ENCODE peak calls at places on chromosomes 12 and 14, in ten cellular contexts. B is A549, F is HCT116, X is neural progenitor cell, T is tibial nerve, K is cardiac muscle cell, J is suprapubic skin, S is PC-9, P is left ventricle myocardium inferior, Q is colonic mucosa. G is an unnamed sample.

GRCh38 chr12:6535960-6536847 is 1.9 kb downstream of the GAPDH start:
- DNase-seq in Q (no peak), T (no peak), S (no peak), J (no peak), K (no peak), X (no peak), F (no peak), B (no peak), P (no peak), G (no peak)

GRCh38 chr12:7959278-7960063 is 23.5 kb upstream of the SLC2A3 start:
- DNase-seq in X (peak), S (peak), B (no peak), F (no peak), J (no peak), T (no peak), Q (peak), P (no peak), K (peak), G (no peak)

GRCh38 chr14:105840266-105841021 is 314.1 kb downstream of the TMEM121 start:
- DNase-seq in T (no peak), K (no peak), B (no peak), J (peak), X (no peak), S (no peak), P (no peak), F (no peak), Q (peak), G (no peak)

GRCh38 chr12:25583545-25583944 is 30.5 kb upstream of the LMNTD1 start:
- DNase-seq in S (peak), T (no peak), X (peak), B (no peak), P (no peak), F (peak), K (peak), Q (no peak), J (no peak), G (peak)

GRCh38 chr12:27015730-27016076 is 1.5 kb upstream of the TM7SF3 start:
- DNase-seq in B (peak), P (no peak), F (peak), K (peak), S (no peak), X (no peak), J (no peak), Q (no peak), T (no peak), G (no peak)

GRCh38 chr12:75905975-75906374 is 125.6 kb downstream of the PHLDA1 start:
- DNase-seq in J (no peak), T (no peak), B (no peak), K (no peak), F (no peak), S (no peak), X (no peak), Q (no peak), P (no peak), G (no peak)

GRCh38 chr14:68468437-68469207 is 324.2 kb downstream of the ZFP36L1 start:
- DNase-seq in F (no peak), B (no peak), S (peak), K (no peak), P (no peak), Q (no peak), J (no peak), T (no peak), X (no peak), G (no peak)

GRCh38 chr14:87992720-87993484 is at the start of gene GALC:
- DNase-seq in X (peak), S (peak), T (peak), F (no peak), J (peak), Q (peak), B (peak), P (peak), K (peak), G (peak)

GRCh38 chr12:76266797-76267196 is 81.4 kb downstream of the BBS10 start:
- DNase-seq in X (no peak), F (no peak), P (peak), S (no peak), Q (no peak), B (no peak), T (peak), K (no peak), J (no peak), G (no peak)

GRCh38 chr12:24069532-24070395 is 120.3 kb upstream of the SOX5 start:
- DNase-seq in S (no peak), J (no peak), X (peak), P (no peak), B (no peak), Q (peak), T (no peak), F (no peak), K (peak), G (peak)

GRCh38 chr12:15808250-15808971 is 19.2 kb upstream of the EPS8 start:
- DNase-seq in B (no peak), Q (no peak), P (no peak), K (no peak), S (no peak), J (no peak), X (no peak), T (no peak), F (no peak), G (no peak)

DNA sequence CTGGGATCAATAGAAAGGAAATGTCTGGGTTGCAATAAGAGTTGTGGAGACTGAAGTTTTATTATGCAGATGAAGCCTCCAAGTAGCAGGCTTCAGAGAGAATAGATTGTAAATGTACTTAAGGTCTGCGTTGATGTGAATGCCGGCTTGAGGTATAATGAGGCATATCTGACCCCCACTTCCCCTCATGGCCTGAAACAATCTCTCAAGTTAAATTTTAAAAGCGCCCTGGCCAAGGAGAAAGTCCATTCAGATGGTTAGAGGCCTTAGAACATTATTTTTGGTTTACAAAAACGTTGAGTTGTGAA is 28.3 kb upstream of the HIGD1C start:
- DNase-seq in T (no peak), S (no peak), X (no peak), F (no peak), P (no peak), K (no peak), Q (no peak), J (no peak), B (no peak), G (no peak)
- H3K27ac ChIP-seq in T (peak), S (no peak), X (no peak), F (peak), P (peak), K (peak), Q (peak), J (peak), B (no peak), G (peak)

GRCh38 chr12:20194171-20194570 is 174.2 kb upstream of the PDE3A start:
- DNase-seq in S (no peak), J (no peak), P (no peak), F (no peak), K (peak), B (no peak), Q (no peak), T (no peak), X (peak), G (peak)
- TF ChIP-seq CTCF in S (no peak), J (peak), P (peak), F (no peak), K (peak), B (peak), Q (no peak), T (no peak), X (peak), G (peak)

DNA sequence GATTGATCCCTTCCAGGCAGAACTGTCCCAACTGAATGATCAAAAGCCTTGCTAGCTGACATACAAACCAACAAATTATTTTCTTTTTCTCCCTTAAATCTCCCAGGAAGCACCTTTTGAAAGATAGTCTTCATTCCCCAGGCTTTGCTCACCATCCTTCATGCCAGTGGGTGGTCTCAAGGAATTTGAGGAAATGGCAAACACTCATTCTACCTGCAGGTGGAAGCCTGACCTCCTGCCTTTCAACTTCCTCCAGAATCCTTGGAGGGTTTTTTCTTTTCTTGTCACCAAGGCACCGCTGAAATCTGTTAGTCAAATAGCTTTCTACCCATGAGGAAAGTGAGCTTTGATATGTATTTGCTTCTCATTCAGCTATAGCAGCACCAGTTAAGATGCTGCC is 128.5 kb downstream of the WIF1 start:
- DNase-seq in F (no peak), T (no peak), X (peak), Q (no peak), K (no peak), B (no peak), J (no peak), S (no peak), P (no peak), G (no peak)
- H3K27ac ChIP-seq in F (no peak), T (no peak), X (peak), Q (no peak), K (no peak), B (no peak), J (no peak), S (no peak), P (no peak), G (no peak)

DNA sequence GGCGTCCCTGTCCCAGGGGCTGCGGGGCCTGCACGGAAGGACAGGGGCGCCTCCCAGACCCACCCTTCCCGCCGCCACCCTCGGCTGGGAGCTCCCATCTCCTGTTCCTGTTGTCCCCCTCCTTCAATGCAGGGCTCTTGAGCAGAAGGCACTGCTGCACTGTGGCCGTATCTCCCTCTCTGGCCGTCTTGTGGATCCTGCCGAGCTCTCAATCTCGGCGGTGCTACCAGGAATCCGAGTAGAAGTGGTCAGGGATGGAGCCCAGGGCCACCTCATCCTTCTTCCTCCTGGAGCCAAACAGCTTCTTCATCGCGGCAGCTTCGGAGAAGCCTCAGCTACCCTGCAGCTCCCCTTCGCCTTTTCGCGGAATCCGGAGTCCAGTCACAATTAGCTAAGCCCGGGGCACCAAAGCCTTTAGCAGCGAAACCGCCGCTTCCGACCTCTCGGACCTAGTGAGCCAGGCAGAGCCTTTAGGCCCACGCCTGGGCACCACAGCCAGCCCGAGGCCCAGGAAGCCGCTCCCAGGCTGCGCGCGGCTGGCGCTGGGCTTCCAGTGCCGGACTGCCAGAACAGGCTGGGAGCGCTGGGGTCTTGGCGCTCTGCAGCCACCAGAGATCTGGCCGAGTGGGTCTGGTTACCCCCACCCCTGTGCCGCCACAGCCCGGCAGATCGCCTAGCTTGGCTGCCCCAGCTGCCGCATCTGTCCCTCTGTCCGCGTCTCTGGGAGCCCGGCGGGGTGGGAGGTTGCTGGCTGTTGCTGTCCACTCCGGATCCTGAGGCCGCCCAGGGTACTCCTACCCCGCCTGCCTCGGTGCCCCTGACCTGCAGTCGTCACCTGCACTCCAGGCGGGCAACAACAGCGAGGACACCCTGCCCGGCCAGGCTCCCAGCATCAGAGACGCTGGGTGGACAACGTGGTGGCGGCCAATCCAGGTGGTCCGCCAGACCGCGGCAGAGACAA is 69.1 kb downstream of the ASCL4 start:
- DNase-seq in T (no peak), F (no peak), S (no peak), B (no peak), K (peak), X (peak), Q (no peak), P (no peak), J (no peak), G (peak)
- TF ChIP-seq CTCF in T (no peak), F (no peak), S (no peak), B (no peak), K (no peak), X (no peak), Q (no peak), P (no peak), J (no peak), G (no peak)

GRCh38 chr14:38873923-38874612 is 229.0 kb downstream of the SEC23A start:
- DNase-seq in Q (no peak), P (no peak), K (no peak), X (no peak), F (no peak), B (no peak), T (no peak), S (no peak), J (no peak), G (no peak)

GRCh38 chr14:38880643-38881567 is 222.1 kb downstream of the SEC23A start:
- DNase-seq in Q (no peak), P (no peak), J (no peak), X (no peak), S (no peak), T (no peak), B (no peak), K (peak), F (no peak), G (no peak)

GRCh38 chr14:38882533-38882932 is 220.5 kb downstream of the SEC23A start:
- DNase-seq in S (no peak), K (no peak), X (no peak), F (no peak), T (no peak), Q (no peak), B (no peak), P (no peak), J (no peak), G (no peak)

GRCh38 chr14:38883127-38883526 is 219.9 kb downstream of the SEC23A start:
- DNase-seq in J (no peak), S (no peak), X (no peak), K (no peak), F (no peak), Q (no peak), B (no peak), P (no peak), T (no peak), G (no peak)

GRCh38 chr14:38877744-38878388 is 225.2 kb downstream of the SEC23A start:
- DNase-seq in S (no peak), T (no peak), B (no peak), P (no peak), J (no peak), Q (no peak), F (no peak), X (no peak), K (no peak), G (no peak)
- H3K27ac ChIP-seq in S (no peak), T (no peak), B (no peak), P (peak), J (no peak), Q (no peak), F (no peak), X (no peak), K (no peak), G (no peak)

GRCh38 chr12:108063192-108063591 is 65.9 kb upstream of the WSCD2 start:
- DNase-seq in Q (no peak), J (no peak), T (no peak), P (no peak), F (peak), B (no peak), S (no peak), K (peak), X (peak), G (no peak)
- TF ChIP-seq CTCF in Q (no peak), J (no peak), T (no peak), P (peak), F (peak), B (no peak), S (peak), K (peak), X (peak), G (peak)

DNA sequence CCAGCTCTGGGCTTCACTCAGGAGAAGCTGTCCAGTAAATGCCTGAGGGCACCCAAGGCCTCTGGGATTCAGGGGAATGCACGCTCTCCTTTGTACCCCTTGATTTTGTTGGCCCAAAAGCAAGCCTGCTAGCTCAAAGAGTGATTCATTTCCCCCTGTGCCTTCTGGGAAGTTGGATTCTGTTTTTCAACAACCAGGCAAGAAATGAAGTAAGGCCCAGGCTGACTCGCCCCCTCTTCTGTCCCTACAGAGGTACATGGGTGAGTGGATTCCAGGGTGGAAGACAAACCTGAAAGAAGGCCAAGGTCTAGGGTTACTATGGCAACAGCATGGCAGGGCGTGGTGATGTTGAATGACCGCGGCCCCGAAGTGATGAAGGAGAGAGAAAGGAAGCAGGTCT is 9.3 kb upstream of the SERPINA5 start:
- DNase-seq in J (no peak), F (no peak), Q (no peak), K (no peak), S (no peak), B (no peak), T (no peak), P (no peak), X (no peak), G (no peak)
- H3K27ac ChIP-seq in J (no peak), F (no peak), Q (no peak), K (no peak), S (no peak), B (no peak), T (peak), P (peak), X (no peak), G (no peak)

GRCh38 chr12:107564946-107565345 is 120.7 kb upstream of the PWP1 start:
- DNase-seq in P (no peak), K (peak), X (peak), T (no peak), S (no peak), J (no peak), B (no peak), F (peak), Q (no peak), G (peak)
- TF ChIP-seq CTCF in P (peak), K (no peak), X (peak), T (no peak), S (peak), J (peak), B (peak), F (peak), Q (no peak), G (peak)

GRCh38 chr12:68271346-68271745 is 17.9 kb upstream of the IL22 start:
- DNase-seq in P (no peak), X (no peak), F (no peak), J (no peak), B (no peak), T (no peak), K (no peak), S (no peak), Q (no peak), G (no peak)

GRCh38 chr12:68269727-68270126 is 16.3 kb upstream of the IL22 start:
- DNase-seq in Q (no peak), F (no peak), S (no peak), B (no peak), T (no peak), K (no peak), J (no peak), P (no peak), X (no peak), G (no peak)

GRCh38 chr12:68268971-68269370 is 15.6 kb upstream of the IL22 start:
- DNase-seq in P (no peak), J (no peak), S (no peak), X (no peak), B (no peak), T (no peak), Q (no peak), K (no peak), F (no peak), G (no peak)

GRCh38 chr12:68272732-68273131 is 19.3 kb upstream of the IL22 start:
- DNase-seq in F (no peak), B (no peak), X (no peak), J (no peak), Q (no peak), K (no peak), S (no peak), T (no peak), P (no peak), G (no peak)

GRCh38 chr12:68270358-68270757 is 17.0 kb upstream of the IL22 start:
- DNase-seq in K (no peak), B (no peak), T (no peak), P (no peak), F (no peak), X (no peak), J (no peak), S (no peak), Q (no peak), G (no peak)
- H3K27ac ChIP-seq in K (no peak), B (no peak), T (no peak), P (no peak), F (no peak), X (no peak), J (no peak), S (no peak), Q (no peak), G (no peak)

G was measured in WERI-Rb-1.